ENCODE peak calls at places on chromosomes 1 and 21, in six cellular contexts. C, K, O, Z, J and X are unnamed samples.

GRCh38 chr1:239630767-239631166 is 244.4 kb downstream of the CHRM3 start:
- DNase-seq in J (no peak), C (no peak), Z (no peak), K (no peak), O (no peak), X (no peak)

GRCh38 chr1:36755313-36756230 is 272.9 kb upstream of the CSF3R start:
- DNase-seq in K (no peak), Z (no peak), O (no peak), C (no peak), J (no peak), X (no peak)

GRCh38 chr1:107162745-107163144 is 21.9 kb downstream of the NTNG1 start:
- DNase-seq in C (no peak), K (no peak), J (no peak), O (no peak), Z (no peak), X (no peak)

GRCh38 chr1:36157115-36157903 is 1.3 kb downstream of the MAP7D1 start:
- DNase-seq in Z (peak; percentile 47), J (peak; percentile 59), C (no peak), K (no peak), O (no peak), X (no peak)

GRCh38 chr1:63969461-63969893 is 195.7 kb downstream of the ROR1 start:
- DNase-seq in J (peak; percentile 61), O (no peak), Z (no peak), C (peak; percentile 12), K (no peak), X (peak; percentile 45)

GRCh38 chr1:108097057-108097456 is 103.1 kb downstream of the SLC25A24 start:
- DNase-seq in K (no peak), C (no peak), O (no peak), J (no peak), Z (no peak), X (no peak)

GRCh38 chr1:32240140-32240951 is 6.7 kb upstream of the FAM167B start:
- DNase-seq in C (peak; percentile 39), O (peak; percentile 93), J (peak; percentile 58), Z (peak; percentile 68), K (no peak), X (no peak)

GRCh38 chr1:151472852-151473731 is 13.8 kb upstream of the POGZ start:
- DNase-seq in K (peak; percentile 42), Z (peak; percentile 61), O (peak; percentile 68), J (peak; percentile 63), C (peak; percentile 34), X (no peak)

GRCh38 chr1:34901919-34902318 is 27.5 kb downstream of the DLGAP3 start:
- DNase-seq in Z (no peak), O (no peak), J (no peak), C (no peak), K (no peak), X (no peak)

GRCh38 chr1:53498555-53499142 is 39.5 kb downstream of the DMRTB1 start:
- DNase-seq in C (peak; percentile 49), O (peak; percentile 48), K (no peak), J (peak; percentile 58), Z (no peak), X (no peak)

GRCh38 chr1:174785506-174785905 is 214.2 kb upstream of the CACYBP start:
- DNase-seq in C (no peak), O (no peak), K (no peak), Z (no peak), J (no peak), X (no peak)

GRCh38 chr1:81126989-81127571 is 673.7 kb upstream of the ADGRL2 start:
- DNase-seq in K (no peak), O (no peak), Z (peak; percentile 26), J (peak; percentile 31), C (peak; percentile 49), X (no peak)

GRCh38 chr1:203360772-203361171 is 9.8 kb upstream of the FMOD start:
- DNase-seq in K (no peak), C (no peak), O (no peak), J (no peak), Z (no peak), X (no peak)

GRCh38 chr1:226661965-226662364 is 77.1 kb downstream of the ITPKB start:
- DNase-seq in K (no peak), J (no peak), O (peak; percentile 24), C (peak; percentile 48), Z (peak; percentile 67), X (no peak)

GRCh38 chr1:59552001-59552400 is 255.1 kb downstream of the FGGY start:
- DNase-seq in Z (no peak), C (no peak), K (no peak), J (no peak), O (no peak), X (no peak)

GRCh38 chr1:17007121-17007520 is 4.6 kb downstream of the ATP13A2 start:
- DNase-seq in C (no peak), J (no peak), Z (no peak), O (peak; percentile 63), K (no peak), X (no peak)

GRCh38 chr1:30412241-30413110 is 310.9 kb downstream of the MATN1 start:
- DNase-seq in C (no peak), Z (no peak), J (peak; percentile 20), K (no peak), O (no peak), X (no peak)

GRCh38 chr1:3423896-3424610 is 30.4 kb upstream of the ARHGEF16 start:
- DNase-seq in K (no peak), O (peak; percentile 55), Z (no peak), C (no peak), J (no peak), X (no peak)

GRCh38 chr1:23383547-23384311 is 14.1 kb upstream of the ZNF436 start:
- DNase-seq in J (no peak), O (no peak), Z (no peak), K (no peak), C (no peak), X (no peak)

GRCh38 chr1:23387494-23387893 is 17.9 kb upstream of the ZNF436 start:
- DNase-seq in Z (no peak), O (no peak), K (no peak), C (no peak), J (no peak), X (no peak)

GRCh38 chr1:23381233-23381885 is 11.7 kb upstream of the ZNF436 start:
- DNase-seq in O (no peak), Z (no peak), J (no peak), C (no peak), K (no peak), X (no peak)

GRCh38 chr1:23384312-23385058 is 14.8 kb upstream of the ZNF436 start:
- DNase-seq in O (no peak), K (peak; percentile 41), J (peak; percentile 86), C (peak; percentile 88), Z (peak; percentile 90), X (no peak)

DNA sequence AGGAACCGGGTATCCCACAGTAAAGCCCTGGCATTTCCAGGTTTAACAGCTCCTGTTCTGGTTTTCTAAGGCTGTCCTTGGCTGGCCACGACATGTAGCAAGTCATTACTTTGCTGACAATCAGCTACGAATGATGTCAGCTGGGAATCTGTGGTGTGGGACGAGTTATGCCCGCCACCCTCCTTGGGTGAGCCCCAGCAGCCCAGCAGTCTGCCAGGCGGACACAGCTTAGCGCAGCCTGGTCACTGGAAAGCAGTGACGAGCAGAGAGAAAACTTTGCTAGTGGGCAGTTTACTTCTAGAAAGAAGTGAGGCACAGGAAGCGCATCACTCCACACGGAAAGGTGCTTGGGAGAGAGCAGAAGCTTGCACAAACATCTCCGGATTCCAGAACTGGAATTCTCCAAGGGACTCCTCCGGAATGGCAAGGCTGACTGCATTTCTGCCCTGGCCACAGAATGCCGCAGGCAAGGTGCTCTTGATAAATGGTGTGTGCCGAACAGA is 15.5 kb upstream of the ZNF436 start:
- DNase-seq in C (peak; percentile 38), O (no peak), Z (peak; percentile 65), J (peak; percentile 78), K (no peak), X (no peak)
- H3K9ac ChIP-seq in C (peak overlapping the region; percentile 4), O (no peak overlapping the region), Z (no peak overlapping the region), J (no peak overlapping the region), K (peak overlapping the region; percentile 56), X (no peak overlapping the region)

DNA sequence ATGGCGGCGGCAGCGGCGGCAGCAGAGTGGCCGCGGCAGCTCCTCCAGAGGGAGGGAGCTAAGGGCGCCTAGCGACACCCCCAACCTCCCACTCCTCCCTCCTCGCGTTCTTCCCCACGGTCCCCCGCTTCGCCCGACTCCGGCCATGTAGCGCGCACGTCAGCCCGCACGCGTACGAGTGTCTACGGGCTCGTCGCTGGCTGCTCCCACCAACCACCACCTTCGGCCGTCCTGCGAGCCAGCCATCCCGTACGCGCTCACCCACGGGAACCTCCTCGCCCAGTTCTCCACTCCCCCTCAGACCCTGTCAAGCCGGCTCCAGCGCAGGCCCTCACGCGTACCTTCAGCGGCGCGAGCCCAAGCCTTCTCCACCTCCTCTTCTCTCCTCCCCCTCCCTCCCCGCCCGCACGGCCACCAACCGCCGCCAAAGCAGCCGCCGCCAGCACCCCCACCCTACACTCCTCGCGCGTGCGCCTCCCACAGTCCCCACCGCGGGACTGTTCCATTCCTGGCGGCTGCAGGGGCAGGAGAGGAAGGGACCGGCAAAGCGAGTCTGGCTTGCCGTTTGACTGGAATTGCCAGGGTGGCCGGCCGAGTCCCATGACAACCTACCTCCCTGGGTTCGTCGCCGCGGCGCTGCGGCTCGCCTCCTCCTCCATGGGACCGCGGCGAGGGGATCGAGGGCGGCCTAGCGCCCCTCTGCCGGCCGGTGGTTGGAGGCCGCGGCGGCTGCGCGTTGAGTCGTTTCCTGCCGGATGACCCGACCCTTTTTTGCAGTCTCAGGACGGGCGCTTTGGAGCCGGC is at the start of the genes DAP3 and YY1AP1:
- DNase-seq in K (peak; percentile 93), Z (peak; percentile 94), O (peak; percentile 98), C (peak; percentile 85), J (peak; percentile 88), X (no peak)
- H3K9ac ChIP-seq in K (peak within 1 kb of the TSS; percentile 100), Z (peak within 1 kb of the TSS; percentile 100), O (peak within 1 kb of the TSS; percentile 88), C (peak within 1 kb of the TSS; percentile 99), J (peak within 1 kb of the TSS; percentile 100), X (peak within 1 kb of the TSS; percentile 97)

GRCh38 chr21:33360281-33360680 is 35.5 kb downstream of the IFNAR1 start:
- DNase-seq in J (peak; percentile 70), O (no peak), K (no peak), Z (no peak), C (peak; percentile 80), X (no peak)

GRCh38 chr21:33359446-33359845 is 34.7 kb downstream of the IFNAR1 start:
- DNase-seq in Z (no peak), O (no peak), J (no peak), C (no peak), K (no peak), X (no peak)

GRCh38 chr21:33364830-33365229 is 38.4 kb upstream of the IFNGR2 start:
- DNase-seq in C (no peak), O (no peak), K (no peak), Z (no peak), J (no peak), X (no peak)

GRCh38 chr21:33360871-33361602 is 36.3 kb downstream of the IFNAR1 start:
- DNase-seq in O (peak; percentile 87), J (peak; percentile 85), K (peak; percentile 90), C (peak; percentile 87), Z (peak; percentile 58), X (no peak)

DNA sequence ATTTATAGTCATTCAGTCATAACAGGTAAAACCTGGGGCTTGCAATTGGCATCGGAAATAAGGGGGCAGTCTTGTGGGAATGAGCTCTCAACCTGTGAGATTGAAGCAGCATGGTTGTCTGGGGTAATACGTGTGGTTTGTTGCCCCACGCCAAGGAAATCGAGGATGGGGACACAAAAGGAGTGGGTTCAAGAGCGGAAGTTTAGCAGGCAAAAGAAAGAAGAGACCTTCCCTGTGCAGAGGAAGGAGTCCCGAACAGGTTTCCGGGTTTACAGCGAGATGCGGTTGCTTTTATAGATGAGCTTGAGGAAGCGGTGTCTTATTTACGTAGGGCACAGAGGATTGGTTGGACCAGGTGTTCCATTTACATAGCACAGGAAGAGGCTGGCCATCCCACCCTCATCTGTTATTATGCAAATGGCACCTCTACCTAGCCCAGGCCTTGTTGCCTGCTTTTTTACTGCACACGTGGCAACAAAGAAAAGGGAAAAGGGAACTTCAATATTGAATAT is 37.3 kb downstream of the IFNAR1 start:
- DNase-seq in K (no peak), J (no peak), C (no peak), O (no peak), Z (no peak), X (no peak)
- H3K9ac ChIP-seq in K (no peak overlapping the region), J (no peak overlapping the region), C (no peak overlapping the region), O (no peak overlapping the region), Z (no peak overlapping the region), X (peak overlapping the region; percentile 51)

GRCh38 chr1:118983558-118984021 is 4.6 kb downstream of the TBX15 start:
- DNase-seq in Z (no peak), C (no peak), K (no peak), J (no peak), O (no peak), X (no peak)
- H3K9ac ChIP-seq in Z (peak overlapping the region; percentile 90), C (no peak overlapping the region), K (no peak overlapping the region), J (no peak overlapping the region), O (no peak overlapping the region), X (no peak overlapping the region)